ENCODE peak calls at places on chromosomes 12 and 14, in ten cellular contexts. S is AG09309; X is GM12891; O is right lobe of liver; A is KG1; L is adrenal gland; C is activated CD8-positive, alpha-beta memory T cell treated with anti-CD3 and anti-CD28 coated beads for 4 hours; I is naive B cell; W is stimulated activated CD4-positive, alpha-beta T cell treated with anti-CD3 and anti-CD28 coated beads, Interleukin-4, amount 100 ng/mL, for 48 hours; Q is AG09319. N is an unnamed sample.

GRCh38 chr12:132172619-132173018 is 28.4 kb downstream of the NOC4L start:
- DNase-seq in C (no peak), A (no peak), X (no peak), Q (no peak), S (no peak), O (no peak), W (no peak), I (no peak), L (no peak), N (no peak)

GRCh38 chr12:56190695-56191155 is 1.4 kb upstream of the SMARCC2 start:
- DNase-seq in X (no peak), L (no peak), A (no peak), C (no peak), S (no peak), W (no peak), I (no peak), O (no peak), Q (no peak), N (no peak)

GRCh38 chr14:99284254-99285004 is 12.4 kb upstream of the BCL11B start:
- DNase-seq in O (no peak), A (no peak), I (no peak), X (no peak), C (no peak), Q (no peak), S (no peak), W (no peak), L (no peak), N (no peak)

GRCh38 chr12:16350682-16351081 is 3.2 kb downstream of the MGST1 start:
- DNase-seq in L (peak), C (no peak), S (peak), I (no peak), X (no peak), O (peak), W (no peak), A (no peak), Q (peak), N (no peak)

GRCh38 chr14:31449971-31450610 is 7.2 kb downstream of the DTD2 start:
- DNase-seq in S (no peak), O (no peak), Q (no peak), W (no peak), C (no peak), X (no peak), L (no peak), A (peak), I (no peak), N (no peak)

GRCh38 chr12:121064116-121064515 is 25.1 kb upstream of the OASL start:
- DNase-seq in O (no peak), S (no peak), Q (no peak), L (peak), A (no peak), C (no peak), I (no peak), X (no peak), W (no peak), N (no peak)

GRCh38 chr14:61500046-61500445 is 178.7 kb downstream of the PRKCH start:
- DNase-seq in O (no peak), W (no peak), X (no peak), A (no peak), S (no peak), Q (no peak), I (no peak), C (no peak), L (no peak), N (no peak)

GRCh38 chr14:68819260-68819691 is 26.4 kb upstream of the ZFP36L1 start:
- DNase-seq in A (no peak), S (no peak), O (peak), Q (no peak), L (peak), W (no peak), X (no peak), I (no peak), C (no peak), N (peak)

GRCh38 chr14:35155962-35156361 is 33.6 kb downstream of the PRORP start:
- DNase-seq in S (no peak), A (no peak), W (no peak), C (no peak), X (no peak), Q (no peak), I (no peak), L (no peak), O (no peak), N (no peak)

GRCh38 chr12:52691076-52691764 is 11.0 kb upstream of the KRT1 start:
- DNase-seq in W (peak), X (no peak), Q (no peak), L (no peak), A (no peak), C (no peak), S (no peak), I (peak), O (no peak), N (peak)

GRCh38 chr12:9651265-9651729 is 18.2 kb upstream of the CLEC2D start:
- DNase-seq in X (no peak), A (peak), Q (no peak), W (no peak), S (peak), L (no peak), O (no peak), I (no peak), C (no peak), N (no peak)

GRCh38 chr14:95834491-95834890 is 42.1 kb upstream of the TUNAR start:
- DNase-seq in W (no peak), L (no peak), C (no peak), X (no peak), O (no peak), A (no peak), Q (no peak), I (no peak), S (no peak), N (no peak)

GRCh38 chr12:100995201-100995600 is 200.6 kb downstream of the ANO4 start:
- DNase-seq in O (no peak), C (no peak), S (no peak), Q (no peak), W (no peak), X (no peak), L (no peak), I (no peak), A (no peak), N (no peak)

GRCh38 chr14:76201162-76201561 is 49.4 kb downstream of the GPATCH2L start:
- DNase-seq in Q (no peak), W (no peak), O (no peak), I (no peak), S (peak), X (no peak), C (no peak), A (no peak), L (no peak), N (no peak)

N was measured in Peyer's patch.